ENCODE peak calls at places on chromosomes 12 and 14, in eight cellular contexts. J, O, R, Y, T, S, N and M are unnamed samples.

GRCh38 chr12:14756331-14757143 is 46.7 kb downstream of the WBP11 start:
- DNase-seq in O (peak), Y (peak), R (no peak), N (peak), T (no peak), S (no peak), J (no peak), M (peak)

GRCh38 chr12:712172-712863 is 40.1 kb upstream of the WNK1 start:
- DNase-seq in N (no peak), O (no peak), T (no peak), S (peak), Y (no peak), J (no peak), R (peak), M (no peak)

GRCh38 chr14:90499908-90500664 is 103.3 kb downstream of the CALM1 start:
- DNase-seq in R (no peak), T (peak), O (peak), Y (no peak), S (no peak), J (no peak), N (no peak), M (no peak)

GRCh38 chr12:121189061-121189886 is 20.7 kb upstream of the P2RX4 start:
- DNase-seq in N (no peak), O (peak), Y (no peak), S (no peak), T (no peak), J (no peak), R (no peak), M (no peak)

GRCh38 chr12:12926571-12927071 is 25.3 kb downstream of the GPRC5D start:
- DNase-seq in O (no peak), N (no peak), T (no peak), R (peak), S (no peak), J (no peak), Y (no peak), M (no peak)

GRCh38 chr12:88684610-88685009 is 104.3 kb upstream of the KITLG start:
- DNase-seq in R (no peak), O (no peak), S (no peak), J (no peak), T (no peak), N (no peak), Y (no peak), M (no peak)

GRCh38 chr14:51165415-51165814 is 70.5 kb upstream of the TRIM9 start:
- DNase-seq in J (no peak), O (no peak), T (no peak), Y (no peak), N (no peak), S (no peak), R (peak), M (no peak)

GRCh38 chr12:121196902-121197301 is 13.0 kb upstream of the P2RX4 start:
- DNase-seq in T (no peak), O (no peak), R (no peak), S (no peak), J (no peak), N (no peak), Y (no peak), M (no peak)

GRCh38 chr12:30784508-30784907 is 29.8 kb upstream of the CAPRIN2 start:
- DNase-seq in S (no peak), O (no peak), R (no peak), T (no peak), N (no peak), Y (no peak), J (no peak), M (no peak)

GRCh38 chr14:83463500-83464098 is 1929.9 kb upstream of the SEL1L start:
- DNase-seq in S (peak), N (no peak), R (peak), T (no peak), Y (peak), J (peak), O (peak), M (peak)

GRCh38 chr12:54301428-54302045 is 722 bp upstream of the NFE2 start:
- DNase-seq in S (no peak), N (no peak), J (no peak), R (no peak), O (peak), T (peak), Y (no peak), M (no peak)

GRCh38 chr12:127081058-127081457 is 1185.9 kb upstream of the TMEM132C start:
- DNase-seq in Y (no peak), J (no peak), S (no peak), O (no peak), T (no peak), N (no peak), R (no peak), M (no peak)

GRCh38 chr14:31465113-31465512 is 7.8 kb upstream of the DTD2 start:
- DNase-seq in J (no peak), Y (no peak), T (no peak), N (no peak), S (peak), O (no peak), R (peak), M (no peak)

GRCh38 chr12:47382305-47382704 is 302.5 kb upstream of the AMIGO2 start:
- DNase-seq in R (no peak), Y (no peak), O (no peak), T (no peak), J (no peak), N (no peak), S (no peak), M (no peak)

GRCh38 chr14:85686908-85687307 is 157.0 kb downstream of the FLRT2 start:
- DNase-seq in J (no peak), S (no peak), T (no peak), Y (no peak), O (no peak), R (peak), N (no peak), M (no peak)

GRCh38 chr14:104876251-104876699 is 11.2 kb downstream of the CEP170B start:
- DNase-seq in T (no peak), J (no peak), O (peak), R (peak), S (peak), Y (peak), N (no peak), M (peak)

GRCh38 chr14:39267592-39268112 is 33.9 kb downstream of the MIA2 start:
- DNase-seq in R (no peak), J (no peak), T (no peak), O (peak), N (no peak), S (peak), Y (no peak), M (no peak)

GRCh38 chr14:68412505-68413496 is 380.1 kb downstream of the ZFP36L1 start:
- DNase-seq in J (no peak), Y (no peak), R (no peak), T (no peak), S (no peak), N (no peak), O (no peak), M (no peak)

GRCh38 chr14:99062216-99062615 is 209.8 kb downstream of the BCL11B start:
- DNase-seq in N (no peak), Y (no peak), S (no peak), T (no peak), J (no peak), O (no peak), R (no peak), M (no peak)

GRCh38 chr14:101827286-101827685 is 65.8 kb downstream of the PPP2R5C start:
- DNase-seq in O (no peak), N (no peak), Y (no peak), T (no peak), J (no peak), S (no peak), R (no peak), M (peak)

GRCh38 chr12:96225994-96226399 is 31.8 kb downstream of the ELK3 start:
- DNase-seq in S (no peak), N (no peak), O (no peak), R (no peak), Y (no peak), J (no peak), T (no peak), M (no peak)

GRCh38 chr14:21097616-21098133 is 780 bp downstream of the ZNF219 start:
- DNase-seq in J (no peak), R (no peak), T (no peak), Y (no peak), N (peak), S (no peak), O (peak), M (peak)

GRCh38 chr12:105107497-105108371 is at the start of gene WASHC4:
- DNase-seq in R (peak), O (peak), Y (peak), S (peak), T (peak), J (peak), N (peak), M (peak)

GRCh38 chr12:131892711-131893604 is 1.5 kb upstream of the ULK1 start:
- DNase-seq in Y (no peak), J (no peak), O (no peak), S (no peak), R (no peak), T (no peak), N (no peak), M (no peak)

GRCh38 chr14:76768671-76769500 is 7.6 kb downstream of the VASH1 start:
- DNase-seq in S (no peak), J (no peak), Y (no peak), O (no peak), R (no peak), T (no peak), N (no peak), M (no peak)

GRCh38 chr12:32843528-32844095 is 53.0 kb downstream of the PKP2 start:
- DNase-seq in N (no peak), J (no peak), R (peak), O (peak), Y (no peak), T (no peak), S (peak), M (no peak)

GRCh38 chr12:49225551-49226166 is 36.8 kb upstream of the TUBA1A start:
- DNase-seq in J (no peak), T (no peak), O (peak), R (peak), S (peak), Y (no peak), N (peak), M (no peak)

GRCh38 chr14:53814371-53814770 is 142.3 kb downstream of the BMP4 start:
- DNase-seq in N (no peak), J (peak), R (no peak), O (no peak), Y (no peak), S (peak), T (no peak), M (no peak)

GRCh38 chr12:127767631-127768030 is 499.3 kb upstream of the TMEM132C start:
- DNase-seq in Y (no peak), N (no peak), O (no peak), R (no peak), S (no peak), T (no peak), J (no peak), M (no peak)

GRCh38 chr14:70013269-70013873 is 134.2 kb downstream of the SMOC1 start:
- DNase-seq in S (no peak), Y (peak), N (no peak), T (no peak), O (peak), R (no peak), J (no peak), M (peak)

GRCh38 chr12:97177482-97177881 is 270.4 kb downstream of the NEDD1 start:
- DNase-seq in T (no peak), N (no peak), R (no peak), J (no peak), S (no peak), O (no peak), Y (no peak), M (no peak)

GRCh38 chr14:68147331-68147730 is 327.8 kb downstream of the RAD51B start:
- DNase-seq in S (peak), R (peak), N (no peak), Y (no peak), O (no peak), T (no peak), J (no peak), M (no peak)

GRCh38 chr14:70032016-70032415 is 152.8 kb downstream of the SMOC1 start:
- DNase-seq in Y (no peak), S (no peak), J (no peak), O (no peak), T (no peak), R (no peak), N (no peak), M (no peak)

GRCh38 chr14:67555518-67556090 is 22.5 kb downstream of the PLEKHH1 start:
- DNase-seq in N (no peak), Y (no peak), R (no peak), J (no peak), O (no peak), T (no peak), S (no peak), M (no peak)

GRCh38 chr12:20364501-20364900 is 3.8 kb upstream of the PDE3A start:
- DNase-seq in J (no peak), Y (no peak), S (no peak), R (no peak), N (no peak), T (no peak), O (no peak), M (no peak)

GRCh38 chr14:73775339-73776193 is 61.4 kb upstream of the PNMA1 start:
- DNase-seq in R (no peak), Y (no peak), T (peak), O (no peak), N (no peak), J (no peak), S (no peak), M (no peak)

GRCh38 chr12:108526482-108527234 is 11.6 kb downstream of the FICD start:
- DNase-seq in S (peak), Y (no peak), N (no peak), T (no peak), R (peak), O (no peak), J (no peak), M (no peak)
- TF ChIP-seq CTCF in S (peak), Y (no peak), N (no peak), T (no peak), R (no peak), O (no peak), J (no peak), M (no peak)

GRCh38 chr14:55285048-55285652 is 13.9 kb downstream of the FBXO34 start:
- DNase-seq in T (no peak), S (no peak), R (no peak), N (no peak), J (no peak), O (no peak), Y (no peak), M (no peak)
- TF ChIP-seq CTCF in T (no peak), S (no peak), R (no peak), N (no peak), J (no peak), O (no peak), Y (no peak), M (no peak)

DNA sequence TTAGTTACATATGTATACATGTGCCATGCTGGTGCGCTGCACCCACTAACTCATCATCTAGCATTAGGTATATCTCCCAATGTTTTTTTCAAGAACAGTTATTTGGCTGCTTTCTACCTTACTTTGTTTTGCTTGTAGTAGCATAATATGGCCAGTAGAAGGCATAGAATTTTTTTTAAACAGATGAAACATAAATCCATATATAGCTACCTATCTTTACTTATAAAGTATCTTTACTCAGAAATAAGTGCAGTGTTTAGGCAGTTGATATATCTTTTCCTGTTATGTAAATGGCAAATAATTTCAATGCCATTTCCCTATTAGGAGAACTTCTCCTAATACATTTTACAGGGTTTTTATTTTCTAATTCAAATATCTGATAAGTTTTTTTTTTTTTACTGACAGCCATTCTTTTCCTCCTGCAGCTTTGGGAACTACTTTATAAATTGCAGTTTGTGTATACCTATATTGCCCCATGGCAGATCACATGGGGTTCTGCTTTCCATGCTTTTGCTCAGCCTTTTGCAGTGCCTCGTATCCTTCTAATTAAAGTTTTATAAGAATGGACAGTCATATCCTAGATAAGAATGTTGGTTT is 143.1 kb downstream of the PCNX1 start:
- DNase-seq in Y (no peak), T (no peak), S (peak), O (peak), R (peak), N (no peak), J (no peak), M (no peak)
- TF ChIP-seq CTCF in Y (peak), T (peak), S (no peak), O (no peak), R (peak), N (peak), J (no peak), M (peak)

DNA sequence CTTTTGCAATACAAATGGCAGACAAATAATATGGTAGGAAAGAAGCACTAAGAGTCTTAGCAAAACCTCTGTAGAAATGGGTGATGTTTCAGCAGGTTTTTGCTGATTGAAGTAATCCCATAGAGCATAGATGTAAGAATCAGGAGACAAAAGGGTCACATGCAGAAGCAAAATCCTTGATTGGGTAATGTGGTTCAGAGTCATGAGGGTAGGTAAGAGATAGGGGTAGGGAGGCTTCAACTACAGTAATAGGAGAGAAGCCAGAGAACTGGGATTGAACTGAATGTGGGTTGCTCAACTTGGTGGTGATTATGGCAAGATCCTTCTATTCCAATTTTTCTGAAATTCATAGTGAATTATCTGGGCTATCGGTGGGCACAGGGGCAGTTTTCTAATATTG is 5.0 kb downstream of the PRB3 start:
- DNase-seq in T (no peak), O (no peak), J (no peak), R (no peak), Y (no peak), N (no peak), S (no peak), M (no peak)
- TF ChIP-seq CTCF in T (no peak), O (no peak), J (no peak), R (no peak), Y (no peak), N (no peak), S (no peak), M (no peak)

GRCh38 chr12:132955094-132955932 is 793 bp downstream of the ZNF605 start:
- DNase-seq in R (peak), T (peak), O (peak), N (no peak), J (peak), S (peak), Y (peak), M (peak)
- TF ChIP-seq CTCF in R (no peak), T (no peak), O (peak), N (no peak), J (no peak), S (no peak), Y (no peak), M (no peak)

GRCh38 chr12:63010698-63011097 is 75.7 kb upstream of the PPM1H start:
- DNase-seq in S (no peak), T (no peak), J (no peak), R (no peak), N (no peak), O (no peak), Y (no peak), M (no peak)

GRCh38 chr12:63008372-63008771 is 73.4 kb upstream of the PPM1H start:
- DNase-seq in T (no peak), S (no peak), J (no peak), O (no peak), Y (no peak), N (no peak), R (no peak), M (no peak)

GRCh38 chr12:63003223-63003819 is 68.4 kb upstream of the PPM1H start:
- DNase-seq in S (no peak), O (no peak), R (no peak), J (no peak), Y (no peak), N (no peak), T (no peak), M (no peak)

GRCh38 chr12:63006536-63006935 is 71.6 kb upstream of the PPM1H start:
- DNase-seq in R (no peak), J (no peak), Y (no peak), O (no peak), N (no peak), T (no peak), S (no peak), M (no peak)

DNA sequence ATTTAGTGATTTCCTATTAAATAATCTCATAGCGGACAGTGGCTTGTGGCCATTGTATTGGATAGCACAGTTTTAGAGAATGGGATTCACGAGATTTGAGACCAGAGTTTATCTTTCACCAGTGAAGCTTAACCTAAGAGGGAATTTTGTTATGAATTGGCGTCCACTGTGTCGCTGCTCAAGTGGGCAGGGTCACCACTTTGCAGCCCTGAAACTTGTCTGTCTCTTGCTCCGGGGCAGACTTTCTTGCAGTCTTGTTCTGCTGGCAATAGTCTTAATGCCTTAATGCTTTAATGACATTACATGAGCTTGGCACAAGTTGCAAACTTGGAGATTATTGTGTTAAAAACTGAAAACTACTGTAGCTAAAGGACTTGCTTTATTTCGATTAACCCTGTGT is 72.8 kb upstream of the PPM1H start:
- DNase-seq in T (no peak), J (no peak), S (no peak), N (no peak), R (no peak), O (no peak), Y (no peak), M (no peak)
- TF ChIP-seq CTCF in T (no peak), J (no peak), S (no peak), N (no peak), R (no peak), O (no peak), Y (no peak), M (no peak)